ENCODE peak calls at places on chromosomes 12 and 14, in four cellular contexts. One of them, this sample, is unnamed.
A peak's percentile ranks its signal among the peaks of the same experiment; 100 is the strongest.

GRCh38 chr14:100298551-100299237 is 7.5 kb downstream of the SLC25A29 start:
- DNase-seq in stomach: no peak
- DNase-seq in esophagus squamous epithelium: no peak
- DNase-seq in Peyer's patch: no peak
- DNase-seq in this sample: no peak

GRCh38 chr12:106855221-106855758 is 80.8 kb downstream of the RIC8B start:
- DNase-seq in esophagus squamous epithelium: no peak
- DNase-seq in Peyer's patch: no peak
- DNase-seq in stomach: no peak
- DNase-seq in this sample: no peak

GRCh38 chr14:95041477-95042020 is 115.8 kb downstream of the DICER1 start:
- DNase-seq in Peyer's patch: peak; percentile 21
- DNase-seq in esophagus squamous epithelium: no peak
- DNase-seq in stomach: no peak
- DNase-seq in this sample: no peak

GRCh38 chr14:35114036-35114435 is 7.8 kb downstream of the PPP2R3C start:
- DNase-seq in stomach: no peak
- DNase-seq in esophagus squamous epithelium: no peak
- DNase-seq in Peyer's patch: no peak
- DNase-seq in this sample: no peak

GRCh38 chr12:133202493-133203343 is 21.4 kb downstream of the ZNF268 start:
- DNase-seq in Peyer's patch: no peak
- DNase-seq in esophagus squamous epithelium: no peak
- DNase-seq in stomach: no peak
- DNase-seq in this sample: no peak

GRCh38 chr14:83470466-83470865 is 1936.8 kb upstream of the SEL1L start:
- DNase-seq in Peyer's patch: no peak
- DNase-seq in stomach: no peak
- DNase-seq in esophagus squamous epithelium: no peak
- DNase-seq in this sample: no peak

GRCh38 chr12:86658303-86658702 is 402.1 kb upstream of the MGAT4C start:
- DNase-seq in Peyer's patch: no peak
- DNase-seq in esophagus squamous epithelium: no peak
- DNase-seq in stomach: no peak
- DNase-seq in this sample: no peak

GRCh38 chr12:30010071-30011052 is 226.6 kb upstream of the TMTC1 start:
- DNase-seq in Peyer's patch: no peak
- DNase-seq in esophagus squamous epithelium: no peak
- DNase-seq in stomach: no peak
- DNase-seq in this sample: no peak

GRCh38 chr14:77206877-77207389 is 25.3 kb downstream of the TMEM63C start:
- DNase-seq in Peyer's patch: no peak
- DNase-seq in esophagus squamous epithelium: no peak
- DNase-seq in stomach: no peak
- DNase-seq in this sample: no peak

GRCh38 chr12:84803661-84804060 is 108.9 kb downstream of the SLC6A15 start:
- DNase-seq in Peyer's patch: no peak
- DNase-seq in stomach: no peak
- DNase-seq in esophagus squamous epithelium: no peak
- DNase-seq in this sample: no peak

GRCh38 chr14:68975667-68976066 is 3.4 kb downstream of the ACTN1 start:
- DNase-seq in stomach: no peak
- DNase-seq in esophagus squamous epithelium: no peak
- DNase-seq in Peyer's patch: no peak
- DNase-seq in this sample: no peak

GRCh38 chr12:3117628-3118027 is 40.4 kb downstream of the TSPAN9 start:
- DNase-seq in Peyer's patch: no peak
- DNase-seq in esophagus squamous epithelium: no peak
- DNase-seq in stomach: no peak
- DNase-seq in this sample: no peak

GRCh38 chr12:73902270-73902669 is 635.4 kb upstream of the ATXN7L3B start:
- DNase-seq in Peyer's patch: no peak
- DNase-seq in esophagus squamous epithelium: no peak
- DNase-seq in stomach: no peak
- DNase-seq in this sample: no peak

GRCh38 chr14:29061702-29062101 is 295.1 kb downstream of the FOXG1 start:
- DNase-seq in Peyer's patch: no peak
- DNase-seq in esophagus squamous epithelium: no peak
- DNase-seq in stomach: no peak
- DNase-seq in this sample: no peak

GRCh38 chr12:56629459-56630179 is 507 bp downstream of the BAZ2A start:
- DNase-seq in Peyer's patch: peak; percentile 55
- DNase-seq in stomach: no peak
- DNase-seq in esophagus squamous epithelium: no peak
- DNase-seq in this sample: no peak

GRCh38 chr14:61145258-61145902 is 135.8 kb downstream of the TMEM30B start:
- DNase-seq in esophagus squamous epithelium: no peak
- DNase-seq in Peyer's patch: no peak
- DNase-seq in stomach: no peak
- DNase-seq in this sample: peak; percentile 28

GRCh38 chr12:45299132-45299692 is 83.3 kb downstream of the ANO6 start:
- DNase-seq in esophagus squamous epithelium: no peak
- DNase-seq in stomach: no peak
- DNase-seq in Peyer's patch: no peak
- DNase-seq in this sample: no peak

GRCh38 chr14:63212209-63212608 is 8.0 kb downstream of the RHOJ start:
- DNase-seq in stomach: no peak
- DNase-seq in Peyer's patch: no peak
- DNase-seq in esophagus squamous epithelium: no peak
- DNase-seq in this sample: no peak

GRCh38 chr12:40158592-40159111 is 52.8 kb upstream of the SLC2A13 start:
- DNase-seq in esophagus squamous epithelium: no peak
- DNase-seq in stomach: no peak
- DNase-seq in Peyer's patch: no peak
- DNase-seq in this sample: peak; percentile 40

GRCh38 chr12:85275359-85275758 is 4.7 kb upstream of the ALX1 start:
- DNase-seq in stomach: no peak
- DNase-seq in esophagus squamous epithelium: no peak
- DNase-seq in Peyer's patch: no peak
- DNase-seq in this sample: no peak

GRCh38 chr12:123337053-123337452 is 27.6 kb downstream of the SBNO1 start:
- DNase-seq in stomach: no peak
- DNase-seq in Peyer's patch: no peak
- DNase-seq in esophagus squamous epithelium: no peak
- DNase-seq in this sample: no peak

GRCh38 chr14:61388976-61389576 is 67.7 kb downstream of the PRKCH start:
- DNase-seq in stomach: no peak
- DNase-seq in Peyer's patch: no peak
- DNase-seq in esophagus squamous epithelium: no peak
- DNase-seq in this sample: no peak

GRCh38 chr12:6639151-6639773 is 3.5 kb upstream of the LPAR5 start:
- DNase-seq in Peyer's patch: no peak
- DNase-seq in esophagus squamous epithelium: no peak
- DNase-seq in stomach: no peak
- DNase-seq in this sample: no peak

GRCh38 chr12:14113031-14113430 is 131.6 kb upstream of the GRIN2B start:
- DNase-seq in stomach: no peak
- DNase-seq in esophagus squamous epithelium: no peak
- DNase-seq in Peyer's patch: no peak
- DNase-seq in this sample: no peak

GRCh38 chr14:34324363-34324795 is 137.7 kb downstream of the SPTSSA start:
- DNase-seq in stomach: no peak
- DNase-seq in esophagus squamous epithelium: no peak
- DNase-seq in Peyer's patch: no peak
- DNase-seq in this sample: no peak

GRCh38 chr14:90628825-90629224 is 187.4 kb downstream of the TTC7B start:
- DNase-seq in esophagus squamous epithelium: no peak
- DNase-seq in Peyer's patch: no peak
- DNase-seq in stomach: no peak
- DNase-seq in this sample: no peak

GRCh38 chr14:47872588-47872987 is 197.2 kb upstream of the MDGA2 start:
- DNase-seq in Peyer's patch: no peak
- DNase-seq in esophagus squamous epithelium: no peak
- DNase-seq in stomach: no peak
- DNase-seq in this sample: no peak

GRCh38 chr14:78238141-78238540 is 68.0 kb downstream of the NRXN3 start:
- DNase-seq in stomach: no peak
- DNase-seq in esophagus squamous epithelium: no peak
- DNase-seq in Peyer's patch: no peak
- DNase-seq in this sample: no peak

GRCh38 chr12:45729233-45730115 is at the start of gene ARID2:
- DNase-seq in stomach: peak; percentile 67
- DNase-seq in esophagus squamous epithelium: peak; percentile 42
- DNase-seq in Peyer's patch: peak; percentile 86
- DNase-seq in this sample: peak; percentile 49

GRCh38 chr14:44700694-44701093 is 193.6 kb upstream of the FSCB start:
- DNase-seq in esophagus squamous epithelium: no peak
- DNase-seq in Peyer's patch: no peak
- DNase-seq in stomach: no peak
- DNase-seq in this sample: no peak

GRCh38 chr12:73863541-73863940 is 674.1 kb upstream of the ATXN7L3B start:
- DNase-seq in stomach: no peak
- DNase-seq in Peyer's patch: no peak
- DNase-seq in esophagus squamous epithelium: no peak
- DNase-seq in this sample: no peak

GRCh38 chr12:111394480-111394879 is 11.2 kb upstream of the SH2B3 start:
- DNase-seq in esophagus squamous epithelium: no peak
- DNase-seq in stomach: no peak
- DNase-seq in Peyer's patch: no peak
- DNase-seq in this sample: no peak

GRCh38 chr12:103523771-103524170 is 28.0 kb upstream of the C12orf42 start:
- DNase-seq in stomach: no peak
- DNase-seq in esophagus squamous epithelium: no peak
- DNase-seq in Peyer's patch: no peak
- DNase-seq in this sample: no peak

GRCh38 chr14:52767058-52767833 is 24.2 kb downstream of the GNPNAT1 start:
- DNase-seq in Peyer's patch: no peak
- DNase-seq in stomach: no peak
- DNase-seq in esophagus squamous epithelium: no peak
- DNase-seq in this sample: no peak

GRCh38 chr12:50282581-50283229 is 615 bp downstream of the LIMA1 start:
- DNase-seq in esophagus squamous epithelium: no peak
- DNase-seq in Peyer's patch: no peak
- DNase-seq in stomach: no peak
- DNase-seq in this sample: no peak

GRCh38 chr12:13175499-13175898 is 21.0 kb upstream of the EMP1 start:
- DNase-seq in stomach: no peak
- DNase-seq in Peyer's patch: no peak
- DNase-seq in esophagus squamous epithelium: no peak
- DNase-seq in this sample: no peak

GRCh38 chr12:117134059-117134458 is 34.8 kb upstream of the TESC start:
- DNase-seq in esophagus squamous epithelium: no peak
- DNase-seq in stomach: no peak
- DNase-seq in Peyer's patch: no peak
- DNase-seq in this sample: no peak

DNA sequence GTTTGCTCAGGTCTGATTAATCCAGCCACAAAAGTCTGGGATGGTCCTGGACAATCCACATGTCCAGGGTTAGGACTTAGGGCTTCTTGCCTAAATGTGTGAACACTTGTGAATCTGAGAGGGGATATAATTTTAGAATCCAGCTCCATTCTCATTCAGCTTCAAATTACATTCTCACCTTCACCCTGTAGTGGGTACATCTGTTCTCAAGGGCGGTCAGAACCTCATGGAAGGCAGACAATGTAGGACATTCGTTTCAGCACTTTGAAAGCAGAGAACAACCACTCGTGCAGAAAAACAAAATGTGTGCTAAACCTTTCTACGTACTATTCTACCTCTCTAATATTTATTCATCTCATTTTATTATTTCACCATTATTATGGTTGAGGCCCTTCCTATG is 1.2 kb downstream of the TMEM229B start:
- DNase-seq in stomach: no peak
- DNase-seq in Peyer's patch: no peak
- DNase-seq in esophagus squamous epithelium: no peak
- DNase-seq in this sample: no peak
- H3K4me1 ChIP-seq in stomach: peaks cover 26% of the 10 kb centered on the region
- H3K4me1 ChIP-seq in Peyer's patch: peaks cover 3% of the 10 kb centered on the region
- H3K4me1 ChIP-seq in esophagus squamous epithelium: peaks cover 2% of the 10 kb centered on the region
- H3K4me1 ChIP-seq in this sample: no peaks in the 10 kb centered on the region

DNA sequence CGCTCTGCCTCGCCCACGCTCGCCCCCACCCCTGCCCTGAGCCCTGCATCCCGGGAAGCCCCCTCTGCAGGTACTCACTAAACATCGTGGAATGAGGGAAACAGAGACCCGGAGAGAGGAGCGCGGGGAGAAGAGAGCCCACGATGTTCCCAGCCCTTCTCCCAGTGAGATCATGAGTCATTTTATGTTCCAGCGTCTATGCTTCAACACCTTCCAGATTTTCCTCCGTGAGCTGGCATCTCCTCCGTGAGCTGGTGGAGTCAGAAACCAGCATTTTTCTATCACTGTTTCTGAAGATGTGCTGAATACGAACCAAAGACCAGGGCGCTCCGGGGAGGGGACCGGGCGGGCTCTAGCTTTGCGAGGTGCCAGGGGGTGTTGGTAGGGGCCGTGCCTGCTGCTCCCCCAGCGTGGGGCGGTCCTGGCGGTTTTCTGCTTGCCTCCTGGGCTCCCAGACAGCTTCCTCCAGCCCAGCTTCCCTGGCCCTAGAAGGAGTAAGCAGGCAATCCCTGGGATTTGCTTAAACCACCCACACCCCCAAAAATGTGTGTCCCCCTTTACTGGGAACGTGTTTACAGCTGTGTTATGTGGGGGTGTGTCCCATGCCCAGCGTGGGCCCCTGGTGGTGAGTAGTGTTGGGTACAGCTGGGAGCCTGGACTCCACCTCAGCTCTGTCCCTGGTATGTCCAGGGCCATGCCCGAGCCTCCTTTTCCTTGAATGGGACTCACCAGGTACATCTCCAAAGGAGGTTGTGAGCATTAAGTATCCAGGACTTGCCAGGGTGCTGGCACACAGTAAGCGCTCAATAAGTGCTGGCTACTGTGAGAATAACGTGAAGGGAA is 74.2 kb downstream of the DIO3 start:
- DNase-seq in Peyer's patch: no peak
- DNase-seq in stomach: no peak
- DNase-seq in esophagus squamous epithelium: no peak
- DNase-seq in this sample: no peak
- TF ChIP-seq CTCF in Peyer's patch: no peak
- TF ChIP-seq CTCF in stomach: no peak
- TF ChIP-seq CTCF in esophagus squamous epithelium: no peak
- TF ChIP-seq CTCF in this sample: no peak

GRCh38 chr12:52187640-52188039 is 4.2 kb downstream of the KRT80 start:
- DNase-seq in stomach: no peak
- DNase-seq in Peyer's patch: no peak
- DNase-seq in esophagus squamous epithelium: no peak
- DNase-seq in this sample: no peak
- H3K4me1 ChIP-seq in stomach: peaks cover 15% of the 10 kb centered on the region
- H3K4me1 ChIP-seq in Peyer's patch: peaks cover 6% of the 10 kb centered on the region
- H3K4me1 ChIP-seq in esophagus squamous epithelium: peaks cover 49% of the 10 kb centered on the region
- H3K4me1 ChIP-seq in this sample: peaks cover 35% of the 10 kb centered on the region

DNA sequence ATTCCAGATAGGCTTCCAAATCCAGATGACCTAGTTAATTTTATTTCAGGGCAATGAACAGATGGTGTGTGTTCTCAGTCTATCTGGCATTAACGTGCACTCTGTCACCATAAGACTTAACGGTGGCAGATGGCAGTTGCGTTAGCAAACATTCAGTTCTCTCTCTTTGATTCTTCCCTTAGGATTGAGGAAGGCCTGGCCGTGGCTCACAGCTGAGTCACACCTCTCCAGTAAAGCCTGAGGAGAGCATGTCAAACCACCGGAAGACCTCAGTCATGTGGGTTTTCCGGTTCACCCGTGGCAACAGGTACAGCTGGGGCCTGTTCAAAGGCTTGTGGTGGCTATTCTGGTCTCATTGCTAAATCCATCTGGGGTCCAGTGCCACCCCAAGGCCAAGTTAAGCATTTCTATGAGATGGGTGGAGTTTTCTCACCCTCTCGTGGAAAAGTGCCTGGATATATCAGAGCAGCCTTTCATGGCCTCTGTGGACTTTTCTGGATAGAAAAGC is 545.1 kb upstream of the ATP2B1 start:
- DNase-seq in stomach: peak; percentile 33
- DNase-seq in esophagus squamous epithelium: peak; percentile 13
- DNase-seq in Peyer's patch: peak; percentile 91
- DNase-seq in this sample: peak; percentile 43
- TF ChIP-seq CTCF in stomach: no peak
- TF ChIP-seq CTCF in esophagus squamous epithelium: peak; percentile 28
- TF ChIP-seq CTCF in Peyer's patch: no peak
- TF ChIP-seq CTCF in this sample: no peak